ENCODE peak calls at places on chromosomes 13 and 19, in five cellular contexts. U is H1, Z is HepG2, N is K562, W is GM12878. D is an unnamed sample.

GRCh38 chr19:21322528-21322927 is 6.7 kb downstream of the ZNF708 start:
- DNase-seq in U (no peak), Z (no peak), N (no peak), W (no peak), D (no peak)

GRCh38 chr13:100454876-100455275 is 133.7 kb downstream of the GGACT start:
- DNase-seq in U (no peak), Z (no peak), N (no peak), W (no peak), D (no peak)

GRCh38 chr19:34712606-34713261 is 21.3 kb upstream of the ZNF181 start:
- DNase-seq in U (peak), Z (peak), N (peak), W (peak), D (peak)

GRCh38 chr19:49652723-49653465 is 10.9 kb downstream of the SCAF1 start:
- DNase-seq in U (no peak), Z (no peak), N (no peak), W (no peak), D (no peak)

GRCh38 chr13:99383511-99383921 is 76.3 kb upstream of the GPR183 start:
- DNase-seq in U (no peak), Z (no peak), N (no peak), W (no peak), D (no peak)

GRCh38 chr19:1862424-1863307 is 713 bp downstream of the KLF16 start:
- DNase-seq in U (no peak), Z (no peak), N (peak), W (no peak), D (peak)

GRCh38 chr19:374183-374885 is 29.7 kb upstream of the MIER2 start:
- DNase-seq in U (no peak), Z (no peak), N (peak), W (no peak), D (no peak)

GRCh38 chr19:12834976-12835757 is 788 bp upstream of the RTBDN start:
- DNase-seq in U (no peak), Z (no peak), N (peak), W (no peak), D (peak)

GRCh38 chr13:51003642-51004041 is 94.1 kb downstream of the RNASEH2B start:
- DNase-seq in U (no peak), Z (no peak), N (no peak), W (no peak), D (no peak)

GRCh38 chr13:80242728-80243427 is 98.0 kb downstream of the SPRY2 start:
- DNase-seq in U (no peak), Z (no peak), N (no peak), W (no peak), D (no peak)

GRCh38 chr13:58619396-58620113 is 988.0 kb downstream of the PCDH17 start:
- DNase-seq in U (no peak), Z (no peak), N (no peak), W (no peak), D (peak)
- H2AFZ ChIP-seq in U (peak), Z (no peak), N (no peak), W (no peak), D (no peak)

DNA sequence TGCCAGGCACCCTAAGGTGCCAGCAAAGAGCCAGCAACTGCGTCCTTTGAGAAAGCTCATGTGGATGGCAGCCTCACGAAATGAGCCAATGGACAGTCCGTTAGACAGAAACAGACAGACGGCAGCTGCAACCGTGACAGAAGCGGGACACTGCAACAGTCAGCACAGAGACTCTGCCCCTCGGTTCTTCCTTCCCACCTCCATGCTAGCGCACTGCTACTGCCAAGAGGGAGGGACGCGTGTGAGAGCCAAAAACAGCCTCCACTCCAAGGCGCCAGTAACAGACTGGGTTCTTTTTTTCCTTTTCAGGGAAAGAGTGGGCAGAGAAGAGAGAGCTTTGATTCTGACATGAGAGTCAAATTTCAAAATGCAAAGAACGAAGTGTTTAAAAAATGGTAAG is 77.5 kb downstream of the SERP2 start:
- DNase-seq in U (no peak), Z (no peak), N (no peak), W (no peak), D (no peak)
- TF ChIP-seq TAF1 in U (no peak), Z (no peak), N (no peak), W (no peak), D (no peak)

GRCh38 chr19:19388568-19389555 is 16.6 kb upstream of the GATAD2A start:
- DNase-seq in U (no peak), Z (peak), N (no peak), W (no peak), D (no peak)
- H2AFZ ChIP-seq in U (no peak), Z (peak), N (peak), W (no peak), D (no peak)

DNA sequence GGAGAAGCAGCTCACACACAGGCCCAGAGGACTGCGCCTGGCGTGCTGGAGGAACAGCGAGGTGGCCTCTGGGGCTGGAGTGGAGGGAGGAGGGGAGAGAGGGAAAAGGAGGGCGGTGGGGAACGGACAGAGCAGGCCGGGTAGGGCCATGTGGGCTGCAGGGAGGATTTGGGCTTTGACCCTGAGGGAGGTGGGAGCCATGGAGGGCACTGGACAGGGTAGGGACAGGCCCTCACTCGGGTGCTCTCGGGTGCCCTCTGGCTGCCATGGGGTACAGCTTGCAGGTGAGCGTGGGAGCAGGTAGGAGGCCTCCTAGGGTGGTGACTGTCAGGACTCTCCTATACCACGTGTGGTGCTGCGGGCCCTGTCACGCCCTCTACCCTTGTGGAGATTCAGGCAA is 22.8 kb downstream of the PLIN4 start:
- DNase-seq in U (no peak), Z (no peak), N (no peak), W (no peak), D (no peak)
- TF ChIP-seq TAF1 in U (no peak), Z (no peak), N (no peak), W (no peak), D (no peak)